ENCODE peak calls at places on chromosomes 5 and 9, in six cellular contexts. M, K, D, S, B and W are unnamed samples.
A peak's percentile ranks its signal among the peaks of the same experiment; 100 is the strongest.

GRCh38 chr5:2106721-2107120 is 224.0 kb upstream of the IRX4 start:
- DNase-seq in M (no peak), K (no peak), D (no peak), S (no peak), B (no peak), W (no peak)

GRCh38 chr9:118028225-118028624 is 324.0 kb downstream of the TLR4 start:
- DNase-seq in M (no peak), K (no peak), D (no peak), S (no peak), B (no peak), W (no peak)

GRCh38 chr5:88480766-88481499 is 212.3 kb upstream of the TMEM161B start:
- DNase-seq in M (no peak), K (no peak), D (no peak), S (no peak), B (no peak), W (no peak)

GRCh38 chr5:143102414-143102813 is 301.1 kb downstream of the NR3C1 start:
- DNase-seq in M (no peak), K (no peak), D (no peak), S (peak; percentile 78), B (no peak), W (no peak)

GRCh38 chr5:612498-613424 is 621 bp downstream of the CEP72 start:
- DNase-seq in M (peak; percentile 66), K (peak; percentile 52), D (peak; percentile 35), S (no peak), B (no peak), W (no peak)

GRCh38 chr5:16975950-16976624 is 40.0 kb upstream of the MYO10 start:
- DNase-seq in M (no peak), K (no peak), D (no peak), S (no peak), B (no peak), W (no peak)

GRCh38 chr5:113142186-113142585 is 165.6 kb downstream of the DCP2 start:
- DNase-seq in M (no peak), K (no peak), D (no peak), S (no peak), B (no peak), W (no peak)

GRCh38 chr9:120891255-120891954 is 14.4 kb upstream of the PHF19 start:
- DNase-seq in M (no peak), K (no peak), D (peak; percentile 60), S (no peak), B (no peak), W (no peak)

GRCh38 chr9:76688471-76689238 is 75.6 kb upstream of the PCA3 start:
- DNase-seq in M (no peak), K (no peak), D (no peak), S (no peak), B (no peak), W (no peak)

GRCh38 chr5:135429326-135429725 is 17.8 kb downstream of the DCANP1 start:
- DNase-seq in M (no peak), K (no peak), D (no peak), S (peak; percentile 91), B (no peak), W (peak; percentile 76)

GRCh38 chr5:178488696-178489095 is 101.5 kb downstream of the COL23A1 start:
- DNase-seq in M (no peak), K (no peak), D (no peak), S (no peak), B (no peak), W (no peak)

GRCh38 chr5:122130152-122130551 is 806 bp downstream of the ZNF474 start:
- DNase-seq in M (no peak), K (no peak), D (no peak), S (no peak), B (no peak), W (no peak)

GRCh38 chr9:113634597-113635515 is 171.3 kb downstream of the RGS3 start:
- DNase-seq in M (peak; percentile 50), K (peak; percentile 7), D (no peak), S (no peak), B (peak; percentile 6), W (no peak)

GRCh38 chr5:141883184-141883947 is 5.2 kb upstream of the PCDH1 start:
- DNase-seq in M (no peak), K (no peak), D (no peak), S (peak; percentile 85), B (no peak), W (peak; percentile 60)

GRCh38 chr5:179610109-179610902 is 13.2 kb downstream of the HNRNPH1 start:
- DNase-seq in M (no peak), K (peak; percentile 36), D (no peak), S (peak; percentile 59), B (no peak), W (no peak)

GRCh38 chr5:153476767-153477166 is 13.7 kb upstream of the GRIA1 start:
- DNase-seq in M (no peak), K (no peak), D (no peak), S (no peak), B (no peak), W (no peak)

GRCh38 chr9:99357575-99357974 is 135.5 kb downstream of the SEC61B start:
- DNase-seq in M (no peak), K (no peak), D (no peak), S (peak; percentile 73), B (no peak), W (peak; percentile 76)

GRCh38 chr9:38299856-38300255 is 92.6 kb upstream of the ALDH1B1 start:
- DNase-seq in M (no peak), K (no peak), D (no peak), S (no peak), B (no peak), W (no peak)

GRCh38 chr9:3299872-3300271 is 225.9 kb downstream of the RFX3 start:
- DNase-seq in M (no peak), K (no peak), D (peak; percentile 86), S (no peak), B (no peak), W (no peak)

GRCh38 chr5:141017943-141018342 is 33.2 kb upstream of the PCDHB1 start:
- DNase-seq in M (no peak), K (no peak), D (no peak), S (no peak), B (no peak), W (no peak)

GRCh38 chr5:4215143-4215542 is 619.5 kb downstream of the IRX1 start:
- DNase-seq in M (no peak), K (no peak), D (no peak), S (no peak), B (no peak), W (no peak)

GRCh38 chr5:124477577-124477976 is 268.9 kb downstream of the ZNF608 start:
- DNase-seq in M (no peak), K (no peak), D (no peak), S (no peak), B (no peak), W (no peak)

GRCh38 chr5:123664961-123665360 is 153.0 kb downstream of the CSNK1G3 start:
- DNase-seq in M (no peak), K (no peak), D (no peak), S (no peak), B (no peak), W (no peak)

DNA sequence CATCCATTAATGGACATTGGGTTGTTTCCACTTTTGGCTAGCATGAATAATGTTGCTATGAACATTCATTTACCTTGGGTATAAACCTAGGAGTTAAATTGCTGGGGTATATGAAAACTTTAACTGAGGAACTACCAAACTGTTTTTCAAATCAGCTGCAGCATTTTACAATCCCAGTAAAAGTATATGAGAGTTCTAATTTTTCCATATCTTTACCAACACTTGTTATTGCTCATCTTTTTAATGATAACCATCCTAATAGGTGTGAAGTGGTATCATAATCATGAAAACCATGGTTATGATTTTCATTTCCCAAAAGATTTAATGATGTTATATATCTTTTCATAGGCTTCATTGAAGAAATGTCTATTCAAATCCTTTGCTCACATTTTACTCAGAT is 15.5 kb upstream of the FBXO38 start:
- DNase-seq in M (no peak), K (no peak), D (no peak), S (no peak), B (no peak), W (no peak)
- H3K4me3 ChIP-seq in M (no peak overlapping the region), K (no peak overlapping the region), D (no peak overlapping the region), S (no peak overlapping the region), B (no peak overlapping the region), W (no peak overlapping the region)

GRCh38 chr9:91416086-91416712 is 7.4 kb downstream of the NFIL3 start:
- DNase-seq in M (no peak), K (no peak), D (no peak), S (no peak), B (no peak), W (no peak)
- H3K4me1 ChIP-seq in M (peaks cover 20% of the 10 kb centered on the region), K (peaks cover 11% of the 10 kb centered on the region), D (peaks cover 2% of the 10 kb centered on the region), S (peaks cover 10% of the 10 kb centered on the region), B (peaks cover 12% of the 10 kb centered on the region), W (peaks cover 94% of the 10 kb centered on the region)

GRCh38 chr9:130846487-130847305 is 11.6 kb downstream of the ABL1 start:
- DNase-seq in M (peak; percentile 90), K (no peak), D (no peak), S (peak; percentile 87), B (no peak), W (no peak)
- H3K4me3 ChIP-seq in M (peak overlapping the region; percentile 50), K (no peak overlapping the region), D (no peak overlapping the region), S (peak overlapping the region; percentile 3), B (peak overlapping the region; percentile 57), W (no peak overlapping the region)

GRCh38 chr5:10595678-10596309 is 31.9 kb downstream of the ANKRD33B start:
- DNase-seq in M (no peak), K (no peak), D (no peak), S (peak; percentile 58), B (no peak), W (no peak)
- H3K4me1 ChIP-seq in M (peaks cover 22% of the 10 kb centered on the region), K (peaks cover 1% of the 10 kb centered on the region), D (peaks cover 56% of the 10 kb centered on the region), S (peaks cover 9% of the 10 kb centered on the region), B (peaks cover 4% of the 10 kb centered on the region), W (peaks cover 50% of the 10 kb centered on the region)

DNA sequence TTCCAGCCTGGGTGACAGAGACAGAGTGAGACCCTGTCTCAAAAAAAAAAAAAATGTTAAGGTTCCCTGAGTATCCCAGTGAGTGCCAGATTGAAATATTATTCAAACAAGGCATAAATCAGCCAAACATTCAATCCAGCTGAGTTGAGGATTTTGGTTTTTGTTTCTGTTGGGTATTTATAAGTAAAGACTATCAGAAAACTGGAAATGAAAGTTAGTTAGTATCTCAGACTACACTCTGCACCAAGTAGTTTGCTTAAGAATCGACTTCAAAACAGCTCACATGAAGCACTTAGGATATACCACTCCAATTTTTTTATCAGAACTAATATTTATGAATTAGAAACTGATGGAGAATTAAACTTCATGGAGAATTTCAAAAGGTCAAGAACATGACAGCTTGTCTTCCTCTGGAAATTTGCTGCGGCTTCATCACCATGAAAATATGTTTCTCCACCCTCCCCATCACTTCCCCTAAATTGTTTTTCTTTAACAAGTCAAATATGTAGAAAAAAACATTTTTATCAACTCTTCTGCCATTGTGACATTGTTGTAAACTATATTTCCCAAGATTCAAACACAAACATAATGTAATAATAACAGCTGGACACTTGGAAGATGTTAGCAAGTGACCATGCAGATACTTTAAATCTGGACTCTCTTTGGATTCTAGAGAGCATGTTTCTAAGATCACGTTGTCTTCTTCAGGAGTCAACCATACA is 110.0 kb upstream of the PTGER4 start:
- DNase-seq in M (no peak), K (no peak), D (no peak), S (no peak), B (no peak), W (no peak)
- H3K4me3 ChIP-seq in M (no peak overlapping the region), K (no peak overlapping the region), D (no peak overlapping the region), S (no peak overlapping the region), B (no peak overlapping the region), W (no peak overlapping the region)

GRCh38 chr9:133888779-133889491 is 103.2 kb downstream of the VAV2 start:
- DNase-seq in M (no peak), K (no peak), D (no peak), S (no peak), B (no peak), W (no peak)
- H3K4me1 ChIP-seq in M (no peaks in the 10 kb centered on the region), K (peaks cover 60% of the 10 kb centered on the region), D (no peaks in the 10 kb centered on the region), S (no peaks in the 10 kb centered on the region), B (no peaks in the 10 kb centered on the region), W (no peaks in the 10 kb centered on the region)

GRCh38 chr5:79020861-79021561 is 35.9 kb upstream of the ARSB start:
- DNase-seq in M (peak; percentile 75), K (peak; percentile 50), D (peak; percentile 60), S (peak; percentile 64), B (no peak), W (peak; percentile 36)
- H3K4me3 ChIP-seq in M (peak overlapping the region; percentile 22), K (no peak overlapping the region), D (no peak overlapping the region), S (peak overlapping the region; percentile 21), B (peak overlapping the region; percentile 33), W (peak overlapping the region; percentile 6)